ENCODE peak calls at places on chromosome 4, in four cellular contexts. One of them, this sample, is unnamed.

GRCh38 chr4:87966095-87966496 is 9.4 kb upstream of the SPP1 start:
- DNase-seq in Peyer's patch: no peak
- DNase-seq in HepG2: no peak
- DNase-seq in breast epithelium: no peak
- DNase-seq in this sample: no peak

GRCh38 chr4:4306920-4307319 is 16.9 kb downstream of the ZBTB49 start:
- DNase-seq in Peyer's patch: peak
- DNase-seq in HepG2: no peak
- DNase-seq in breast epithelium: no peak
- DNase-seq in this sample: no peak

GRCh38 chr4:97317691-97318090 is 825.6 kb downstream of the STPG2 start:
- DNase-seq in Peyer's patch: no peak
- DNase-seq in HepG2: no peak
- DNase-seq in breast epithelium: no peak
- DNase-seq in this sample: no peak

GRCh38 chr4:54085284-54085683 is 14.7 kb upstream of the GSX2 start:
- DNase-seq in Peyer's patch: no peak
- DNase-seq in HepG2: peak
- DNase-seq in breast epithelium: peak
- DNase-seq in this sample: no peak

GRCh38 chr4:24973471-24974251 is 57.1 kb downstream of the LGI2 start:
- DNase-seq in Peyer's patch: no peak
- DNase-seq in HepG2: peak
- DNase-seq in breast epithelium: peak
- DNase-seq in this sample: no peak

GRCh38 chr4:151013944-151014343 is 1.1 kb downstream of the LRBA start:
- DNase-seq in Peyer's patch: no peak
- DNase-seq in HepG2: no peak
- DNase-seq in breast epithelium: no peak
- DNase-seq in this sample: peak

GRCh38 chr4:46389301-46389761 is 597 bp downstream of the GABRA2 start:
- DNase-seq in Peyer's patch: no peak
- DNase-seq in HepG2: peak
- DNase-seq in breast epithelium: no peak
- DNase-seq in this sample: no peak

GRCh38 chr4:40587826-40588225 is 41.8 kb downstream of the RBM47 start:
- DNase-seq in Peyer's patch: no peak
- DNase-seq in HepG2: no peak
- DNase-seq in breast epithelium: peak
- DNase-seq in this sample: no peak

GRCh38 chr4:45795165-45795564 is 328.7 kb downstream of the GABRG1 start:
- DNase-seq in Peyer's patch: no peak
- DNase-seq in HepG2: no peak
- DNase-seq in breast epithelium: no peak
- DNase-seq in this sample: no peak

GRCh38 chr4:82892467-82892802 is 1.5 kb upstream of the SEC31A start:
- DNase-seq in Peyer's patch: no peak
- DNase-seq in HepG2: no peak
- DNase-seq in breast epithelium: no peak
- DNase-seq in this sample: no peak

GRCh38 chr4:82889287-82889686 is 1.7 kb downstream of the SEC31A start:
- DNase-seq in Peyer's patch: no peak
- DNase-seq in HepG2: peak
- DNase-seq in breast epithelium: no peak
- DNase-seq in this sample: no peak

GRCh38 chr4:82891728-82892466 is 944 bp upstream of the SEC31A start:
- DNase-seq in Peyer's patch: no peak
- DNase-seq in HepG2: no peak
- DNase-seq in breast epithelium: no peak
- DNase-seq in this sample: peak

GRCh38 chr4:82890602-82890912 is 396 bp downstream of the SEC31A start:
- DNase-seq in Peyer's patch: no peak
- DNase-seq in HepG2: no peak
- DNase-seq in breast epithelium: no peak
- DNase-seq in this sample: no peak

DNA sequence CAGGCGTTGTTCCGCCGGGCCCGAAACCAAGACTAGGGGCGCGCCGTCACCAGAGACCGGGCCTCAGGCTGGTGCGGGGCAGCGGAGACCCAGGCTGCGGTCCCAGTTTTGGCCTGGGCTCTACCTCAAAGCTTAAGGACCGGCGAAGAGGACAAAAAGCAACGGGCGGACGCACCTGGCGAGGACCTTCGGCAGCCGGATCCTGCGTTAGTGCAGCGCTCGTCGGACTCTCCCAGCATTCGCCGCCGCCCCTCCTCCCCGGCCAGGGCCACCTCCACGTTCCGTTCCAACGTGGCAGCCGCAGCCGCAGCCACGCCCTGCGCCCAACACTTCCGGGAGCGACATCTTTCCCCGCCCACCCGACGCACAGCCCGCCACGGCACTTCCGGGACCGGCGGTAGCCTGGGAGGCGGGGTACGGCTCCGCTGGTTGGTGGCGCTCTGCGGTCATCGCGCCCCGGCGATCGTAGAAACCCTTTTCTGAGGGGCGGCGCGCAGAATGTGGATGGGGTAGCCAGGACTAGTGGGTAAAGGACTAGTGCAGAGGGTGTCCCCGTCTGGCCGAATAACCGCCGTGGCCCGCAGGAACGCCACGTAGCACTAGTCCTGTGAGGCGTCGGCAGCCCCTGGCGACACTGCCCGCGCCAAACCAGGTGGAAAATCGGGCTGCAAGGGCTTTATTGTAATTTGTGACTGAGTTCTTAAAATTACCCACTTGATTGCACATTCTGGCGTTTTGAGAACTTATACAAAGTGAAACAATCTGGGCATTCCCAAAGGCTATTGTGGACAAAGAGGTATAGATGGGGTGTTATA is at the start of gene SEC31A:
- DNase-seq in Peyer's patch: peak
- DNase-seq in HepG2: peak
- DNase-seq in breast epithelium: peak
- DNase-seq in this sample: peak
- TF ChIP-seq POLR2A in Peyer's patch: peak
- TF ChIP-seq POLR2A in HepG2: peak
- TF ChIP-seq POLR2A in breast epithelium: peak
- TF ChIP-seq POLR2A in this sample: peak

GRCh38 chr4:185656467-185656890 is 121.2 kb upstream of the PDLIM3 start:
- DNase-seq in Peyer's patch: no peak
- DNase-seq in HepG2: no peak
- DNase-seq in breast epithelium: peak
- DNase-seq in this sample: no peak
- TF ChIP-seq POLR2A in Peyer's patch: no peak
- TF ChIP-seq POLR2A in HepG2: no peak
- TF ChIP-seq POLR2A in breast epithelium: no peak
- TF ChIP-seq POLR2A in this sample: no peak

GRCh38 chr4:112296949-112297483 is at the start of gene ALPK1:
- DNase-seq in Peyer's patch: no peak
- DNase-seq in HepG2: peak
- DNase-seq in breast epithelium: no peak
- DNase-seq in this sample: peak
- TF ChIP-seq POLR2A in Peyer's patch: peak
- TF ChIP-seq POLR2A in HepG2: no peak
- TF ChIP-seq POLR2A in breast epithelium: peak
- TF ChIP-seq POLR2A in this sample: peak

DNA sequence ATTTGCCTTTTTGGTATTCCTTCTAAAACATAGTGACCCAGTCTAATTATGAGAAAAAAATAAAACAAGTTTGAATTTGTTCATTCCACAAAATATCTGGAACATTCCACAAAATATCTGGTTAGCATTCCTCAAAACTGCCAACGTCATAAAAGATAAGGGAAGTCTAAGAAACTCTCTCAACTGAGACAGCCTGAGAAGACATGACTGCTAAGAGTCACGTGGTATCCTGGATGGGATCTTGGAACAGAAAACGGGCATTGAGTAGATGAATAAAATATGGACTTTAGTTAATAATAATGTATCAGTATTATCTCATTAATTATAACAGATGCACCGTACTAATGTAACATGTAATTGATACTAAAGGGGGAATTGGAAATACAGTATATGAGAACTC is 280.9 kb downstream of the ARAP2 start:
- DNase-seq in Peyer's patch: no peak
- DNase-seq in HepG2: no peak
- DNase-seq in breast epithelium: no peak
- DNase-seq in this sample: no peak
- TF ChIP-seq POLR2A in Peyer's patch: no peak
- TF ChIP-seq POLR2A in HepG2: no peak
- TF ChIP-seq POLR2A in breast epithelium: no peak
- TF ChIP-seq POLR2A in this sample: no peak

GRCh38 chr4:37455301-37456062 is 210.9 kb downstream of the NWD2 start:
- DNase-seq in Peyer's patch: no peak
- DNase-seq in HepG2: no peak
- DNase-seq in breast epithelium: no peak
- DNase-seq in this sample: no peak
- TF ChIP-seq POLR2A in Peyer's patch: no peak
- TF ChIP-seq POLR2A in HepG2: no peak
- TF ChIP-seq POLR2A in breast epithelium: no peak
- TF ChIP-seq POLR2A in this sample: no peak

This sample was measured in erythroblast.